ENCODE peak calls at places on chromosomes 5 and 9, in five cellular contexts. One of them, this sample, is unnamed. For H3K4me1, the result is how much of the 10 kb centered on the place peaks cover.

GRCh38 chr5:45038366-45038987 is 229.7 kb downstream of the MRPS30 start:
- DNase-seq in neuronal stem cell: peak
- DNase-seq in colonic mucosa: no peak
- DNase-seq in H9: no peak
- DNase-seq in SK-N-SH: peak
- DNase-seq in this sample: no peak

GRCh38 chr5:54651482-54652076 is 134.0 kb downstream of the SNX18 start:
- DNase-seq in neuronal stem cell: no peak
- DNase-seq in colonic mucosa: no peak
- DNase-seq in H9: no peak
- DNase-seq in SK-N-SH: peak
- DNase-seq in this sample: no peak

GRCh38 chr5:5699062-5699461 is 276.6 kb downstream of the ICE1 start:
- DNase-seq in neuronal stem cell: no peak
- DNase-seq in colonic mucosa: no peak
- DNase-seq in H9: peak
- DNase-seq in SK-N-SH: no peak
- DNase-seq in this sample: peak

GRCh38 chr5:149528661-149529060 is 22.6 kb downstream of the CSNK1A1 start:
- DNase-seq in neuronal stem cell: no peak
- DNase-seq in colonic mucosa: no peak
- DNase-seq in H9: no peak
- DNase-seq in SK-N-SH: no peak
- DNase-seq in this sample: no peak

GRCh38 chr5:88029011-88029410 is 239.6 kb downstream of the TMEM161B start:
- DNase-seq in neuronal stem cell: no peak
- DNase-seq in colonic mucosa: no peak
- DNase-seq in H9: no peak
- DNase-seq in SK-N-SH: no peak
- DNase-seq in this sample: no peak

GRCh38 chr9:135951889-135952663 is 9.1 kb downstream of the UBAC1 start:
- DNase-seq in neuronal stem cell: no peak
- DNase-seq in colonic mucosa: no peak
- DNase-seq in H9: no peak
- DNase-seq in SK-N-SH: no peak
- DNase-seq in this sample: no peak

GRCh38 chr9:34545497-34545896 is 22.7 kb upstream of the ENHO start:
- DNase-seq in neuronal stem cell: no peak
- DNase-seq in colonic mucosa: no peak
- DNase-seq in H9: no peak
- DNase-seq in SK-N-SH: no peak
- DNase-seq in this sample: peak

GRCh38 chr9:135228345-135228982 is 141.0 kb downstream of the OLFM1 start:
- DNase-seq in neuronal stem cell: no peak
- DNase-seq in colonic mucosa: no peak
- DNase-seq in H9: no peak
- DNase-seq in SK-N-SH: no peak
- DNase-seq in this sample: peak

GRCh38 chr9:84189901-84190300 is 150.7 kb downstream of the SLC28A3 start:
- DNase-seq in neuronal stem cell: no peak
- DNase-seq in colonic mucosa: no peak
- DNase-seq in H9: no peak
- DNase-seq in SK-N-SH: no peak
- DNase-seq in this sample: peak

GRCh38 chr5:53543401-53543800 is 17.0 kb upstream of the NDUFS4 start:
- DNase-seq in neuronal stem cell: no peak
- DNase-seq in colonic mucosa: no peak
- DNase-seq in H9: no peak
- DNase-seq in SK-N-SH: no peak
- DNase-seq in this sample: no peak

GRCh38 chr9:98101868-98102273 is 17.2 kb downstream of the TRIM14 start:
- DNase-seq in neuronal stem cell: no peak
- DNase-seq in colonic mucosa: no peak
- DNase-seq in H9: peak
- DNase-seq in SK-N-SH: no peak
- DNase-seq in this sample: peak

GRCh38 chr9:36820392-36820861 is 213.6 kb downstream of the PAX5 start:
- DNase-seq in neuronal stem cell: no peak
- DNase-seq in colonic mucosa: no peak
- DNase-seq in H9: no peak
- DNase-seq in SK-N-SH: no peak
- DNase-seq in this sample: no peak

GRCh38 chr5:53091304-53091703 is 18.3 kb downstream of the MOCS2 start:
- DNase-seq in neuronal stem cell: no peak
- DNase-seq in colonic mucosa: no peak
- DNase-seq in H9: no peak
- DNase-seq in SK-N-SH: no peak
- DNase-seq in this sample: no peak

GRCh38 chr5:93035194-93035593 is 545.8 kb downstream of the NR2F1-AS1 start:
- DNase-seq in neuronal stem cell: no peak
- DNase-seq in colonic mucosa: no peak
- DNase-seq in H9: no peak
- DNase-seq in SK-N-SH: no peak
- DNase-seq in this sample: no peak

GRCh38 chr9:26357803-26358339 is 534.7 kb downstream of the CAAP1 start:
- DNase-seq in neuronal stem cell: no peak
- DNase-seq in colonic mucosa: no peak
- DNase-seq in H9: no peak
- DNase-seq in SK-N-SH: no peak
- DNase-seq in this sample: no peak

GRCh38 chr5:41927604-41928003 is 2.5 kb downstream of the FBXO4 start:
- DNase-seq in neuronal stem cell: no peak
- DNase-seq in colonic mucosa: no peak
- DNase-seq in H9: no peak
- DNase-seq in SK-N-SH: no peak
- DNase-seq in this sample: no peak

GRCh38 chr5:154315196-154315595 is 124.7 kb downstream of the GALNT10 start:
- DNase-seq in neuronal stem cell: no peak
- DNase-seq in colonic mucosa: no peak
- DNase-seq in H9: no peak
- DNase-seq in SK-N-SH: no peak
- DNase-seq in this sample: no peak

DNA sequence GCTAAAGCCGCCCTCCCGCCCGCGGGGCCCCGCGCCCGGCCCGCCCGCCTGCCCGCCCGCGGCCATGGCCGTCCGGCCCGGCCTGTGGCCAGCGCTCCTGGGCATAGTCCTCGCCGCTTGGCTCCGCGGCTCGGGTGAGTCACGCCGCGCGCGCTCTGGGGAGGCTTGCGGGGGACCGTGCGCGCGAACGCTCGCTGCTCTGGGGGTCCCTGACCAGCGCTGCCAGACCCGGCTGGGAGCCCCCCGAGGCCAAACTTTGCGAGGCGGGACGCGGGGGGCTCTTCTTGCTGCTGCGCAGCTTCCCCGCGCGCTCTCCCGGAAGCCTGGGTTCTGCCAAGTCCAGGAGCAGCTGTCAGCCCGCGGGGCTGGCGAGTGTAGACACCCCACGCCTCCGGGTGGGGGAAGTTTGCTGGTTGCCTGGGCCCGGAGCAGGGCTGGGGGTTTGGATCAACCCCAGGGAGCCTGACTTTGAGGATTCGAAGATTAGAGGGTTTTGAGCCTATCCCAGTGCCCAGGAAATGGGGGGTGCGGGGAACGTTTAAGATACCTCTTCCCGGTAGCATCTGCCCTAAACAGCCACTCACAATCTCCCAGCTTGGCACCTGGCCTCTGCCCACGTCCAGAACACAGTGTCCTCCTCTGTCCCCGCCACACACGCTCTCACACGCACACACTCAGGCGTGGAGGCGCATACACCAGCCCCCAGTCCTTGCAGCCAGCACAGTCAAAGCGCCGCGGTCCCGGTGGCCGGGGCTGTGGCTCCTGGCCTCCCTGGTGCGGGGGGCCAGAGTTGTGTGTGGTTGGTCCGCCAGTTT is 535 bp downstream of the UNC5A start:
- DNase-seq in neuronal stem cell: no peak
- DNase-seq in colonic mucosa: no peak
- DNase-seq in H9: no peak
- DNase-seq in SK-N-SH: peak
- DNase-seq in this sample: no peak
- H3K9ac ChIP-seq in neuronal stem cell: peak
- H3K9ac ChIP-seq in colonic mucosa: no peak
- H3K9ac ChIP-seq in H9: no peak
- H3K9ac ChIP-seq in SK-N-SH: no peak
- H3K9ac ChIP-seq in this sample: no peak

DNA sequence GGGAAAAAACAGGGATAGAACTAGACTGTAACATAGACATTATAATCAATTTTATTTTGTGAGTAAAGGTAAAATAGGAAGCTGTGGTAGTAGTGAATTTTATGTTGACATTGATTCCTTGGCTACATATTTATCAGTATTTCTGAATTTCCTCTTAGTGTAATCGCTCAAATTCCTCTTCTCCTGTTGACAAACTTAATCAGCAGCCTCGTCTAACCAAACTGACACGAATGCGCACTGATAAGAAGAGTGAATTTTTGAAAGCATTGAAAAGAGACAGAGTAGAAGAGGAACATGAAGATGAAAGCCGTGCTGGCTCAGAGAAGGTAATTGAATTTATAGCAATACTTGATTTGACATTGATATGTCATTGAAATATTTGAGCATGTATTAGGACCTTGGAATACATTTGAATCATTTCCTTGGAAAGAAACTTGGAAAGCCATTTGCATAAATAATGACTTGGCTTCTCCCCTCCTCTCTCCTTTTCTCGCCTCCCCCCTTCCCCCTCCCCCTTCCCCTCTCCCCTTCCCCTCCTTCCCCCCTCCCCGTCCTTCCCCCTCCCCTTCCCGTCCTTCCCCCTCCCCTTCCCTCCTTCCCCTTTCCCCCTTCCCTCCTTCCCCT is 75.5 kb downstream of the GPBP1 start:
- DNase-seq in neuronal stem cell: no peak
- DNase-seq in colonic mucosa: no peak
- DNase-seq in H9: no peak
- DNase-seq in SK-N-SH: no peak
- DNase-seq in this sample: no peak
- H3K4me1 ChIP-seq in neuronal stem cell: under half
- H3K4me1 ChIP-seq in colonic mucosa: under half
- H3K4me1 ChIP-seq in H9: under half
- H3K4me1 ChIP-seq in SK-N-SH: under half
- H3K4me1 ChIP-seq in this sample: under half

GRCh38 chr5:95098012-95098411 is 186.9 kb downstream of the MCTP1 start:
- DNase-seq in neuronal stem cell: no peak
- DNase-seq in colonic mucosa: no peak
- DNase-seq in H9: no peak
- DNase-seq in SK-N-SH: no peak
- DNase-seq in this sample: no peak
- H3K9ac ChIP-seq in neuronal stem cell: no peak
- H3K9ac ChIP-seq in colonic mucosa: no peak
- H3K9ac ChIP-seq in H9: no peak
- H3K9ac ChIP-seq in SK-N-SH: no peak
- H3K9ac ChIP-seq in this sample: no peak

GRCh38 chr9:27432308-27432707 is 91.8 kb upstream of the IFNK start:
- DNase-seq in neuronal stem cell: no peak
- DNase-seq in colonic mucosa: no peak
- DNase-seq in H9: no peak
- DNase-seq in SK-N-SH: no peak
- DNase-seq in this sample: no peak
- H3K4me1 ChIP-seq in neuronal stem cell: under half
- H3K4me1 ChIP-seq in colonic mucosa: under half
- H3K4me1 ChIP-seq in H9: under half
- H3K4me1 ChIP-seq in SK-N-SH: under half
- H3K4me1 ChIP-seq in this sample: under half

This sample was measured in endodermal cell.